ENCODE peak calls at places on chromosome 13, in nine cellular contexts. I, L, Y, T, G, P, K, N and S are unnamed samples.

GRCh38 chr13:96082640-96083039 is 7.3 kb upstream of the HS6ST3 start:
- DNase-seq in Y (no peak), T (no peak), P (no peak), L (no peak), N (no peak), K (no peak), G (no peak), I (no peak), S (no peak)

GRCh38 chr13:40175639-40176038 is 490.8 kb downstream of the FOXO1 start:
- DNase-seq in N (no peak), P (no peak), G (no peak), I (no peak), Y (no peak), L (no peak), K (no peak), T (no peak), S (no peak)

GRCh38 chr13:40189885-40190655 is 476.4 kb downstream of the FOXO1 start:
- DNase-seq in Y (no peak), N (no peak), I (peak; percentile 35), L (no peak), K (no peak), G (no peak), P (peak; percentile 84), T (no peak), S (peak; percentile 73)

GRCh38 chr13:22801402-22802003 is 379.3 kb upstream of the SGCG start:
- DNase-seq in N (no peak), L (no peak), G (no peak), P (peak; percentile 38), Y (no peak), K (no peak), I (no peak), T (no peak), S (no peak)

GRCh38 chr13:107678075-107678689 is 537.2 kb downstream of the LIG4 start:
- DNase-seq in Y (no peak), L (no peak), P (no peak), K (no peak), N (no peak), G (no peak), I (no peak), T (no peak), S (no peak)

GRCh38 chr13:94711561-94712286 is 621 bp downstream of the SOX21 start:
- DNase-seq in G (no peak), I (no peak), T (peak; percentile 77), K (no peak), Y (no peak), N (no peak), P (no peak), L (no peak), S (peak; percentile 63)

GRCh38 chr13:51768378-51768921 is 35.5 kb downstream of the DHRS12 start:
- DNase-seq in I (no peak), N (no peak), T (no peak), G (no peak), L (no peak), K (no peak), P (peak; percentile 61), Y (no peak), S (no peak)

GRCh38 chr13:94544922-94545321 is 51.0 kb downstream of the TGDS start:
- DNase-seq in K (no peak), G (no peak), T (no peak), L (no peak), I (no peak), P (no peak), Y (no peak), N (no peak), S (no peak)

GRCh38 chr13:33490461-33491327 is 205.1 kb upstream of the STARD13 start:
- DNase-seq in T (no peak), G (no peak), K (no peak), Y (no peak), I (peak; percentile 37), L (peak; percentile 17), N (no peak), P (no peak), S (no peak)

GRCh38 chr13:112985803-112986408 is 16.9 kb downstream of the MCF2L start:
- DNase-seq in N (no peak), K (no peak), T (no peak), P (no peak), I (no peak), G (no peak), L (no peak), Y (no peak), S (no peak)

GRCh38 chr13:24274452-24274971 is 34.9 kb upstream of the C1QTNF9 start:
- DNase-seq in K (no peak), L (no peak), Y (no peak), I (peak; percentile 82), G (peak; percentile 40), N (no peak), P (peak; percentile 53), T (peak; percentile 89), S (no peak)

GRCh38 chr13:46698015-46698414 is 98.9 kb downstream of the ESD start:
- DNase-seq in N (no peak), G (peak; percentile 44), T (no peak), I (peak; percentile 85), P (peak; percentile 91), K (peak; percentile 71), L (peak; percentile 47), Y (peak; percentile 21), S (peak; percentile 90)
- H3K36me3 ChIP-seq in N (no peaks in the 10 kb centered on the region), G (peaks cover 80% of the 10 kb centered on the region), T (peaks cover 29% of the 10 kb centered on the region), I (peaks cover 5% of the 10 kb centered on the region), P (no peaks in the 10 kb centered on the region), K (peaks cover 6% of the 10 kb centered on the region), L (no peaks in the 10 kb centered on the region), Y (no peaks in the 10 kb centered on the region), S (no peaks in the 10 kb centered on the region)

GRCh38 chr13:110269509-110270185 is 37.3 kb downstream of the COL4A1 start:
- DNase-seq in T (no peak), G (no peak), I (no peak), K (no peak), P (no peak), L (peak; percentile 12), Y (no peak), N (no peak), S (no peak)
- TF ChIP-seq POLR2A in T (no peak), G (no peak), I (no peak), K (no peak), P (no peak), L (no peak), Y (no peak), N (no peak), S (no peak)

GRCh38 chr13:108812165-108812564 is 182.8 kb downstream of the MYO16 start:
- DNase-seq in P (no peak), Y (no peak), I (no peak), L (no peak), G (no peak), N (no peak), K (no peak), T (no peak), S (no peak)

DNA sequence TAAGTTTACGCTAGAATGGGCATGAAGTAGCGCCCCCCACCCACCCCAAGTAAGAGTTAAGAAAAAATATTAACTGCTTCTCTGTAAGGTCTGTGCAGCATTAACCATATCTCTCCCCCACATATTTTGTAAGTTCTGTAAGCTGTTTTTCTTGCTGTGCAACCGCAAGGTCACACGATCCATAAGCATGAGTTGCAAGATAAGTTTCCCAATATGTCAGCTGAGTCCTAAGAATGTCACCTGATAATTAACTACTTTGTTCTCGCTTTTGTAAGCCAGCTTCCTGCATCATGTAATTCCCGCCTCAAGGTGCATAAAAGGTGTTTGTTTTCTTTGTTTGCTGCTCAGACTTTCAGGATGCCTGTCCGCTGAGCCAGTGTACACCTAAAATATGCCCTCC is 187.0 kb downstream of the MYO16 start:
- DNase-seq in N (no peak), T (no peak), Y (no peak), G (no peak), L (no peak), K (no peak), P (no peak), I (no peak), S (no peak)
- H3K36me3 ChIP-seq in N (no peaks in the 10 kb centered on the region), T (no peaks in the 10 kb centered on the region), Y (no peaks in the 10 kb centered on the region), G (no peaks in the 10 kb centered on the region), L (no peaks in the 10 kb centered on the region), K (no peaks in the 10 kb centered on the region), P (no peaks in the 10 kb centered on the region), I (no peaks in the 10 kb centered on the region), S (no peaks in the 10 kb centered on the region)

GRCh38 chr13:111614009-111614408 is 293.6 kb downstream of the TEX29 start:
- DNase-seq in Y (no peak), G (no peak), I (no peak), P (no peak), K (no peak), L (no peak), N (no peak), T (no peak), S (no peak)

GRCh38 chr13:111610077-111610476 is 289.6 kb downstream of the TEX29 start:
- DNase-seq in Y (no peak), L (no peak), N (no peak), K (no peak), I (no peak), P (no peak), T (no peak), G (no peak), S (no peak)

GRCh38 chr13:111612918-111613317 is 292.5 kb downstream of the TEX29 start:
- DNase-seq in Y (no peak), N (no peak), I (no peak), K (no peak), G (no peak), P (no peak), L (no peak), T (no peak), S (no peak)

GRCh38 chr13:111609631-111610030 is 289.2 kb downstream of the TEX29 start:
- DNase-seq in K (no peak), L (no peak), G (no peak), N (no peak), Y (no peak), P (no peak), I (no peak), T (no peak), S (peak; percentile 28)

DNA sequence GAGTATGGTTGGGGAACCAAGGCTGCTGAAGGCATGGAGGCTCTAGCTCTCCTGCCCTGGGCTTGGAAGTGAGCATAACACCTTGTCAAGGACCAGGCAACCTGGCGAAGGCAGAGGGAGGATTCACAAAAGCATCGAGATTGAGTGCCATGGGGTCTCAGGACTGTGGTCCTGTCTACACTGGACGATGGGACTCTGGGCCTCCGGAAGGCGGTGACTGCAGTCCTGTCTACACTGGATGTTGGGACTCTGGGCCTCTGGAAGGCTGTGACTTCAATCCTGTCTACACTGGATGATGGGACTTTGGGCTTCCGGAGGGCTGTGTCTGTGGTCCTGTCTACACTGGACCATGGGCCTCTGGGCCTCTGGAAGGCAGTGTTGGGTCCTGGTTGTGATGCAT is 290.4 kb downstream of the TEX29 start:
- DNase-seq in T (no peak), I (no peak), K (no peak), G (no peak), Y (no peak), N (no peak), L (no peak), P (no peak), S (no peak)
- TF ChIP-seq POLR2A in T (no peak), I (no peak), K (no peak), G (no peak), Y (no peak), N (no peak), L (no peak), P (no peak), S (no peak)

DNA sequence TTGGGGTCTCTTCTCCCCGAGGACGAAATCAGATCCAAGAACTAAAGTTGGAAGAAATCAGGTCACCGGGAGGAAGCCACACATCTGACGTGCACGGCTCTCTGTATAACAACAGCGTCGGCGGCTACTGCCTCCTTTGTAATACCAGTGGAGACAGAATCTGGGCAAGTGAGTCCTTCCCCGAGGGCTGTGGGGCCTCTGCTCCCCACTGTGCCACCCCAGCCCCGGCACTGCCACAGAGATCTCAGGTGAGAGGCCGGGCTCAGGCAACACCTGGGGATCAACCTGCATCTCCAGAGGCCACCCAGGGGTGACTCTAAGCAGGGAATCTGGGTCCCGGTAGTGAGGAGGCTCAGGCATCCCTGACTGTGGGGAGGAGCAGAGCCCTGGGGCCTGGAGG is 33.7 kb upstream of the C13orf46 start:
- DNase-seq in Y (peak; percentile 0), P (no peak), L (no peak), I (peak; percentile 1), K (no peak), G (no peak), T (peak; percentile 34), N (no peak), S (peak; percentile 46)
- H3K36me3 ChIP-seq in Y (no peaks in the 10 kb centered on the region), P (no peaks in the 10 kb centered on the region), L (no peaks in the 10 kb centered on the region), I (no peaks in the 10 kb centered on the region), K (peaks cover 17% of the 10 kb centered on the region), G (peaks cover 55% of the 10 kb centered on the region), T (peaks cover 40% of the 10 kb centered on the region), N (no peaks in the 10 kb centered on the region), S (peaks cover 24% of the 10 kb centered on the region)